ENCODE peak calls at places on chromosome 9, in four cellular contexts. O, L, A and F are unnamed samples.

GRCh38 chr9:135970128-135970815 is 9.1 kb upstream of the UBAC1 start:
- DNase-seq in O (no peak), L (no peak), A (no peak), F (no peak)

GRCh38 chr9:95102001-95102433 is 215.5 kb downstream of the FANCC start:
- DNase-seq in O (no peak), L (no peak), A (no peak), F (no peak)

GRCh38 chr9:91655215-91655614 is 231.6 kb upstream of the NFIL3 start:
- DNase-seq in O (no peak), L (no peak), A (no peak), F (no peak)

GRCh38 chr9:109319631-109320233 is 1.1 kb downstream of the EPB41L4B start:
- DNase-seq in O (no peak), L (no peak), A (no peak), F (no peak)

GRCh38 chr9:88782931-88783451 is 208.3 kb upstream of the S1PR3 start:
- DNase-seq in O (no peak), L (no peak), A (no peak), F (no peak)

GRCh38 chr9:129177791-129178578 is at the start of gene IER5L:
- DNase-seq in O (peak), L (peak), A (peak), F (no peak)

GRCh38 chr9:15642369-15642962 is 89.6 kb downstream of the CCDC171 start:
- DNase-seq in O (peak), L (peak), A (peak), F (no peak)

GRCh38 chr9:134643306-134643705 is 1.7 kb downstream of the COL5A1 start:
- DNase-seq in O (no peak), L (peak), A (no peak), F (no peak)

GRCh38 chr9:34557421-34558321 is 31.9 kb downstream of the CNTFR start:
- DNase-seq in O (no peak), L (no peak), A (no peak), F (no peak)

GRCh38 chr9:127065592-127065991 is 56.8 kb downstream of the ANGPTL2 start:
- DNase-seq in O (no peak), L (peak), A (no peak), F (no peak)

GRCh38 chr9:6549106-6549505 is 96.4 kb downstream of the GLDC start:
- DNase-seq in O (no peak), L (no peak), A (no peak), F (no peak)
- TF ChIP-seq MYC in O (no peak), L (no peak), A (no peak), F (no peak)

GRCh38 chr9:22010881-22011625 is 1.9 kb upstream of the CDKN2B start:
- DNase-seq in O (peak), L (peak), A (no peak), F (no peak)
- H3K4me2 ChIP-seq in O (no peak), L (no peak), A (no peak), F (no peak)

GRCh38 chr9:121876658-121877271 is 216.3 kb downstream of the TTLL11 start:
- DNase-seq in O (no peak), L (no peak), A (no peak), F (no peak)

GRCh38 chr9:121871431-121872025 is 220.1 kb downstream of the DAB2IP start:
- DNase-seq in O (no peak), L (no peak), A (no peak), F (no peak)

GRCh38 chr9:121878208-121878835 is 214.8 kb downstream of the TTLL11 start:
- DNase-seq in O (no peak), L (no peak), A (no peak), F (no peak)

GRCh38 chr9:121880343-121880742 is 212.8 kb downstream of the TTLL11 start:
- DNase-seq in O (no peak), L (no peak), A (no peak), F (no peak)

GRCh38 chr9:121876212-121876611 is 216.9 kb downstream of the TTLL11 start:
- DNase-seq in O (no peak), L (no peak), A (no peak), F (no peak)
- TF ChIP-seq MYC in O (no peak), L (no peak), A (no peak), F (no peak)

DNA sequence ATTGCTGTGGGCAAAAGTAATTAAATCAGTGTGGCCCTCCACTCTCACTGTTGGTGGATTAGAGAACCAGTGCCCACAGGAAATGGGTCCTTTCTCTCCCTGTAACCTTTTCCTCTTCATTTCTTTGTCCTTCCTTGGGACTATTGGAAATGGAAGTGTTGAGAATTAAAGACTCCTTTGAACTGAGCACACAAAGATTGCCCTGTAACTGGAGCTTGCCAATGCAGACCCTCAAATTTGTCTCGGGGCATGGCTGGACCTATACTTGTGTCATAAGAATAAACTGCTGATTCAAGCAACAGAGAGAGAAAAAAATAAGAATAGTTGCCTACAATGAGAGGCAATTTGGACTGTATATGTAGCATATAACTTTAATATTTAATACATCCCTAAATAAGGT is 13.7 kb downstream of the KCNV2 start:
- DNase-seq in O (no peak), L (no peak), A (no peak), F (no peak)
- H3K4me2 ChIP-seq in O (no peak), L (no peak), A (no peak), F (no peak)

DNA sequence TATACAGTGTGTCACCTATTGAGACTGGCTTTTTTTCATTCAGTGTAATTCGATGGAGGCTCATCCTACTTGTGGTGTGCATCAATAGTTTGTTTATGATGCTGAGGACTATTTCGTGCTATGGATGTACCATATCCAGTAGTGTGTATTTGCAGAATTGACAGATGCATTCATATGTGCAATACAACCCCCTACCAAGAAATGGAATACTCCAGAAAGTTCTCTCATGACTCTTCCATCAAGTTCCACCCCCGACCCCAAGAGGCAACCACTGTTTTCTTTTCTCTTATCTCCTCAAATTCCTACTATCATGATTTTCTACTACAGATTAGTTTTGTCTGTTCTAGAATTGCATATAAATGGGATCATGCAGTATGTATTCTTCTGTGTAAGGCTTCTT is 21.9 kb downstream of the FBXO10 start:
- DNase-seq in O (no peak), L (no peak), A (no peak), F (no peak)
- TF ChIP-seq MYC in O (no peak), L (no peak), A (no peak), F (no peak)

GRCh38 chr9:137761032-137761431 is 116.5 kb upstream of the CACNA1B start:
- DNase-seq in O (no peak), L (no peak), A (no peak), F (peak)

GRCh38 chr9:137759117-137759516 is 118.5 kb upstream of the CACNA1B start:
- DNase-seq in O (no peak), L (no peak), A (no peak), F (peak)

GRCh38 chr9:137760426-137760825 is 117.2 kb upstream of the CACNA1B start:
- DNase-seq in O (no peak), L (no peak), A (no peak), F (no peak)

GRCh38 chr9:137758067-137758466 is 119.5 kb upstream of the CACNA1B start:
- DNase-seq in O (no peak), L (no peak), A (no peak), F (no peak)

DNA sequence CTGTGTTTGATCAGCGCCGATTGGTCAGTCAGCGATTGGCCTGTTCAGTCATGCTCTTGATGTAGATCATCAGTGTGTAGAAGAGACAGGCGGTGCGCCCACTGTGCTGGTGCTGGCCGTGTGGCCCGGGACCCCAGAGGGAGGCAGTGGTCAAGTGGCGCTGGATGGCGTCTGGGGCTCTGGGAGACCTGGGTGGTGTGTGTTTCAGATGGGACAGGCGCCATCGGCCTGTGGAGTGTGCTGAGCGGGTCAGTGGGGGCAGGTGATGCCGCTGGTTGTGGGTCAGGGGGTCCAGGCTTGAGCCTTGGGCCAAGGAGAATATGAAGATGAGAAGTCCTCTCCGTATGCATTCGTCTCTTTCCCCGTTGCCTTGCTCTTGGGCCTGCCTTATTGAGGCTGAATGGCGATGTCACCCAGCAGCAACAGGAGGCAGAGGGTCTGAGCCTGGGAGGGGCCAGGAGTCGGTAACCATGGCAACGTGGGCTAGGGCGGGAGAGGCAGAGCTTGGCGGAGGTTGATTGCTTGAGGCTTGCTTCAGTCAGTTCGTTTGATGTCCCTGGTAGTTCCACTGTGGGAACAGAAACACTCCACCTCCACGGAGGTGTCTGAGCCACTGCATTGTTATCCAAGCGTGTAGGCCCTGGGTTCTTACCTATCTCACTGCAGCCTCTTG is 117.8 kb upstream of the CACNA1B start:
- DNase-seq in O (no peak), L (no peak), A (no peak), F (no peak)
- H3K4me2 ChIP-seq in O (no peak), L (no peak), A (no peak), F (peak)

GRCh38 chr9:124353811-124354274 is 61.4 kb downstream of the PSMB7 start:
- DNase-seq in O (no peak), L (no peak), A (no peak), F (no peak)

GRCh38 chr9:124353166-124353768 is 62.0 kb downstream of the PSMB7 start:
- DNase-seq in O (no peak), L (no peak), A (no peak), F (no peak)

GRCh38 chr9:124352616-124353015 is 62.6 kb downstream of the PSMB7 start:
- DNase-seq in O (no peak), L (no peak), A (no peak), F (no peak)

GRCh38 chr9:124350485-124351263 is 64.6 kb downstream of the PSMB7 start:
- DNase-seq in O (peak), L (no peak), A (no peak), F (no peak)

GRCh38 chr9:124351672-124352468 is 63.4 kb downstream of the PSMB7 start:
- DNase-seq in O (no peak), L (no peak), A (no peak), F (no peak)
- TF ChIP-seq MYC in O (no peak), L (no peak), A (no peak), F (no peak)

GRCh38 chr9:20473566-20474116 is 148.7 kb downstream of the MLLT3 start:
- DNase-seq in O (no peak), L (no peak), A (no peak), F (no peak)
- H3K4me2 ChIP-seq in O (no peak), L (no peak), A (no peak), F (no peak)